ENCODE peak calls at places on chromosomes 11 and 22, in nine cellular contexts. I is HAP-1; H is NCI-H226; O is Peyer's patch; M is GM04504; Z is brain microvascular endothelial cell; R is uterus; A is left ventricle myocardium superior; S is stimulated activated naive CD8-positive, alpha-beta T cell treated with anti-CD3 and anti-CD28 coated beads, Interleukin-15, Interleukin-2, amounts not matched to agents 100 U/mL and 50 U/mL, for 24 hours. B is an unnamed sample.

GRCh38 chr22:29394931-29395581 is 6.7 kb upstream of the AP1B1 start:
- DNase-seq in I (peak), H (no peak), O (peak), M (peak), Z (peak), R (peak), A (peak), S (peak), B (peak)

GRCh38 chr11:111206472-111206871 is 39.1 kb upstream of the POU2AF2 start:
- DNase-seq in I (no peak), H (peak), O (no peak), M (no peak), Z (peak), R (no peak), A (no peak), S (no peak), B (no peak)

GRCh38 chr11:19403196-19403895 is 162.6 kb upstream of the E2F8 start:
- DNase-seq in I (no peak), H (no peak), O (no peak), M (no peak), Z (no peak), R (no peak), A (no peak), S (no peak), B (no peak)

GRCh38 chr22:29512031-29512430 is 32.0 kb downstream of the NEFH start:
- DNase-seq in I (no peak), H (no peak), O (no peak), M (no peak), Z (no peak), R (no peak), A (no peak), S (no peak), B (no peak)

GRCh38 chr22:36741204-36741793 is 34.6 kb downstream of the IFT27 start:
- DNase-seq in I (peak), H (no peak), O (peak), M (no peak), Z (peak), R (no peak), A (no peak), S (no peak), B (no peak)

GRCh38 chr11:68020575-68020974 is 9.9 kb upstream of the NDUFS8 start:
- DNase-seq in I (no peak), H (peak), O (no peak), M (no peak), Z (no peak), R (no peak), A (no peak), S (no peak), B (peak)

GRCh38 chr11:65593518-65594414 is 1.8 kb downstream of the KCNK7 start:
- DNase-seq in I (no peak), H (no peak), O (no peak), M (no peak), Z (no peak), R (no peak), A (peak), S (peak), B (no peak)

GRCh38 chr11:69892237-69892985 is 73.2 kb upstream of the FGF3 start:
- DNase-seq in I (peak), H (no peak), O (no peak), M (no peak), Z (no peak), R (no peak), A (peak), S (no peak), B (no peak)

GRCh38 chr22:25987948-25988347 is 181.3 kb upstream of the SEZ6L start:
- DNase-seq in I (no peak), H (no peak), O (no peak), M (no peak), Z (no peak), R (no peak), A (no peak), S (no peak), B (no peak)

GRCh38 chr11:14308114-14308896 is 50.7 kb downstream of the RRAS2 start:
- DNase-seq in I (peak), H (peak), O (no peak), M (peak), Z (peak), R (no peak), A (no peak), S (no peak), B (no peak)

GRCh38 chr11:124746621-124747243 is 5.3 kb downstream of the VSIG2 start:
- DNase-seq in I (no peak), H (peak), O (peak), M (no peak), Z (peak), R (peak), A (peak), S (peak), B (peak)

GRCh38 chr11:67351275-67352005 is 1.9 kb downstream of the POLD4 start:
- DNase-seq in I (peak), H (peak), O (peak), M (no peak), Z (no peak), R (peak), A (peak), S (peak), B (peak)

GRCh38 chr11:8315463-8315862 is 51.8 kb upstream of the LMO1 start:
- DNase-seq in I (no peak), H (no peak), O (peak), M (no peak), Z (no peak), R (no peak), A (no peak), S (no peak), B (no peak)

GRCh38 chr11:88246680-88247079 is 71.4 kb upstream of the RAB38 start:
- DNase-seq in I (no peak), H (peak), O (no peak), M (peak), Z (peak), R (no peak), A (no peak), S (no peak), B (no peak)

GRCh38 chr11:119093951-119094815 is 7.5 kb downstream of the DPAGT1 start:
- DNase-seq in I (no peak), H (no peak), O (peak), M (no peak), Z (peak), R (peak), A (peak), S (peak), B (peak)

GRCh38 chr22:49155809-49156580 is 671.7 kb downstream of the BRD1 start:
- DNase-seq in I (no peak), H (no peak), O (no peak), M (no peak), Z (no peak), R (no peak), A (no peak), S (no peak), B (no peak)

GRCh38 chr11:10878408-10879214 is 20.8 kb upstream of the ZBED5 start:
- DNase-seq in I (peak), H (peak), O (no peak), M (no peak), Z (peak), R (no peak), A (no peak), S (no peak), B (no peak)

GRCh38 chr11:62724171-62724570 is 3.1 kb downstream of the HNRNPUL2 start:
- DNase-seq in I (no peak), H (no peak), O (no peak), M (no peak), Z (no peak), R (no peak), A (no peak), S (no peak), B (no peak)

GRCh38 chr11:77195071-77195705 is 67.1 kb downstream of the MYO7A start:
- DNase-seq in I (no peak), H (no peak), O (no peak), M (no peak), Z (no peak), R (no peak), A (peak), S (no peak), B (peak)

GRCh38 chr22:37070334-37070733 is 18.8 kb downstream of the KCTD17 start:
- DNase-seq in I (no peak), H (no peak), O (no peak), M (no peak), Z (no peak), R (no peak), A (no peak), S (no peak), B (no peak)

GRCh38 chr11:8581300-8581699 is 12.7 kb downstream of the STK33 start:
- DNase-seq in I (no peak), H (peak), O (no peak), M (no peak), Z (no peak), R (no peak), A (no peak), S (no peak), B (no peak)

GRCh38 chr11:655036-655726 is 18.1 kb downstream of the DRD4 start:
- DNase-seq in I (no peak), H (no peak), O (peak), M (no peak), Z (no peak), R (no peak), A (no peak), S (no peak), B (no peak)

GRCh38 chr11:86214710-86215109 is 29.8 kb upstream of the EED start:
- DNase-seq in I (no peak), H (no peak), O (no peak), M (no peak), Z (no peak), R (no peak), A (no peak), S (peak), B (no peak)

GRCh38 chr11:17604201-17604912 is 57.3 kb downstream of the OTOG start:
- DNase-seq in I (no peak), H (no peak), O (no peak), M (no peak), Z (no peak), R (no peak), A (no peak), S (no peak), B (no peak)

GRCh38 chr11:39374963-39375698 is 2084.3 kb downstream of the LRRC4C start:
- DNase-seq in I (peak), H (no peak), O (no peak), M (no peak), Z (no peak), R (no peak), A (no peak), S (no peak), B (no peak)

GRCh38 chr22:26763633-26764295 is 106.4 kb downstream of the MIAT start:
- DNase-seq in I (no peak), H (peak), O (no peak), M (no peak), Z (peak), R (peak), A (no peak), S (no peak), B (no peak)

GRCh38 chr11:38814670-38815069 is 2216.6 kb upstream of the RAG2 start:
- DNase-seq in I (no peak), H (peak), O (no peak), M (no peak), Z (no peak), R (no peak), A (no peak), S (no peak), B (no peak)

GRCh38 chr11:61361237-61361636 is 445 bp downstream of the CYB561A3 start:
- DNase-seq in I (no peak), H (no peak), O (no peak), M (no peak), Z (no peak), R (no peak), A (no peak), S (no peak), B (no peak)

GRCh38 chr22:49632199-49633009 is 195.3 kb downstream of the BRD1 start:
- DNase-seq in I (no peak), H (no peak), O (peak), M (peak), Z (peak), R (peak), A (peak), S (peak), B (peak)

GRCh38 chr11:10386861-10387208 is 68.2 kb upstream of the AMPD3 start:
- DNase-seq in I (no peak), H (no peak), O (no peak), M (no peak), Z (no peak), R (no peak), A (no peak), S (no peak), B (no peak)

GRCh38 chr22:19873138-19873959 is 18.7 kb upstream of the GNB1L start:
- DNase-seq in I (no peak), H (no peak), O (peak), M (no peak), Z (no peak), R (peak), A (peak), S (no peak), B (peak)

GRCh38 chr11:71082454-71082853 is 169.9 kb downstream of the SHANK2 start:
- DNase-seq in I (no peak), H (no peak), O (no peak), M (no peak), Z (no peak), R (no peak), A (no peak), S (no peak), B (no peak)

GRCh38 chr11:125931116-125931515 is 14.7 kb upstream of the VSIG10L2 start:
- DNase-seq in I (no peak), H (no peak), O (no peak), M (no peak), Z (no peak), R (no peak), A (no peak), S (no peak), B (no peak)

GRCh38 chr22:19239464-19239863 is 52.1 kb downstream of the CLTCL1 start:
- DNase-seq in I (no peak), H (no peak), O (no peak), M (no peak), Z (no peak), R (no peak), A (no peak), S (no peak), B (no peak)

GRCh38 chr11:86644291-86644690 is 28.1 kb downstream of the ME3 start:
- DNase-seq in I (no peak), H (peak), O (no peak), M (peak), Z (peak), R (no peak), A (no peak), S (no peak), B (no peak)

GRCh38 chr22:30903876-30904460 is 64.6 kb downstream of the MORC2 start:
- DNase-seq in I (no peak), H (no peak), O (no peak), M (no peak), Z (no peak), R (no peak), A (no peak), S (no peak), B (no peak)

GRCh38 chr11:44466531-44467179 is 98.8 kb upstream of the CD82 start:
- DNase-seq in I (no peak), H (no peak), O (no peak), M (no peak), Z (no peak), R (no peak), A (no peak), S (no peak), B (no peak)

GRCh38 chr22:26894766-26895485 is 237.5 kb downstream of the MIAT start:
- DNase-seq in I (no peak), H (peak), O (no peak), M (peak), Z (peak), R (no peak), A (no peak), S (no peak), B (no peak)

GRCh38 chr11:123061403-123062157 is at the start of gene HSPA8:
- DNase-seq in I (peak), H (peak), O (peak), M (no peak), Z (peak), R (peak), A (peak), S (peak), B (peak)

GRCh38 chr22:20191000-20191515 is 40.2 kb upstream of the CCDC188 start:
- DNase-seq in I (no peak), H (no peak), O (no peak), M (no peak), Z (no peak), R (no peak), A (no peak), S (no peak), B (no peak)